ENCODE peak calls at places on chromosomes 12 and 14, in nine cellular contexts. M, V, J, Q, I, F, N, D and X are unnamed samples.

GRCh38 chr12:45242180-45242579 is 26.3 kb downstream of the ANO6 start:
- DNase-seq in M (no peak), J (no peak), N (no peak), Q (no peak), I (no peak), V (no peak), D (no peak), F (no peak), X (no peak)

GRCh38 chr14:38860530-38860929 is 242.5 kb downstream of the SEC23A start:
- DNase-seq in I (no peak), F (no peak), D (no peak), M (no peak), J (no peak), N (no peak), V (no peak), Q (no peak), X (no peak)

GRCh38 chr14:37594916-37595808 is at the start of the genes FOXA1 and TTC6:
- DNase-seq in F (no peak), N (no peak), M (no peak), D (no peak), J (no peak), V (no peak), Q (no peak), I (peak; percentile 55), X (no peak)

GRCh38 chr14:92538412-92539017 is 24.9 kb downstream of the RIN3 start:
- DNase-seq in D (no peak), F (no peak), I (no peak), J (no peak), M (no peak), V (peak; percentile 21), N (no peak), Q (no peak), X (no peak)

GRCh38 chr14:76998777-76999366 is 29.6 kb downstream of the IRF2BPL start:
- DNase-seq in N (no peak), F (no peak), M (no peak), Q (no peak), J (no peak), V (no peak), I (no peak), D (no peak), X (no peak)

GRCh38 chr14:70648374-70648773 is 6.7 kb downstream of the TTC9 start:
- DNase-seq in V (no peak), Q (no peak), F (no peak), J (no peak), M (no peak), I (no peak), N (no peak), D (no peak), X (no peak)

GRCh38 chr12:26116829-26117228 is 8.0 kb downstream of the BHLHE41 start:
- DNase-seq in M (no peak), F (no peak), I (peak; percentile 35), Q (no peak), N (no peak), D (no peak), J (no peak), V (no peak), X (no peak)

GRCh38 chr14:66015046-66015780 is 471.0 kb upstream of the CCDC196 start:
- DNase-seq in M (no peak), J (no peak), V (no peak), I (no peak), D (no peak), F (no peak), N (no peak), Q (no peak), X (no peak)

DNA sequence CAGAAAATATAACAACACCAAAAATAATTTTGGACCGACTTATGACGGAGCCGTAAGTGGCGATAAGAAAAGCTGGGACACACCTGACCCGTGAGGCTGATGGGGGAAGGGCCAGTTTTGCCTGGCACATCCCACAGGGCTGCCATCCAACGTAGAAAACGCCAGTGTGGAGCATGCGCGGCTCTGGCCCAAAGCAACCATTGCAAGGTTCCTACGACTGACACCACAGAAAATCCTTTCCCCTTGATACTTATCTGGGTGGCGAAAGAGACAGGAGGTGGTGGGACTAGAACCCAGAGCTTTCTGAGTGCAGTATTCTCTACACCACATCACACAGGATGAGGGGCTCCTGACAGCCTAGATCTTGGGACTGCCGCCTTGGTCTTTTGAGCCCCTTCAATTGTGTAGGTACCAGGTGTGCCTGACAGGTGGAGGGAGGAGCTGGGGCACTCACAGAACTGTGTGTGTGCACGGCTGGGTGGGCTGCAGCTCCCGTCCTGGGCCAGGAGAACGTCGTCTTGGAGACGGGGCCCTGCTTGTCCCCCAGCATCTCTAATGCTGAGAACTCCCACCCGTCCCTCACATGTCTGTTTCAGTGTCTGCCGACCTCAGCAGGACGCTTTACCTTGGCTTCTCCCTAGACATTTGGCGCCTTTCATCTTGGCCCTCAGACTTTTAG is 17.4 kb upstream of the CACNA2D4 start:
- DNase-seq in N (no peak), J (no peak), M (no peak), D (no peak), V (peak; percentile 57), I (no peak), F (no peak), Q (peak; percentile 54), X (no peak)
- H3K4me1 ChIP-seq in N (peaks cover 5% of the 10 kb centered on the region), J (peaks cover 8% of the 10 kb centered on the region), M (peaks cover 22% of the 10 kb centered on the region), D (peaks cover 19% of the 10 kb centered on the region), V (peaks cover 78% of the 10 kb centered on the region), I (no peaks in the 10 kb centered on the region), F (peaks cover 10% of the 10 kb centered on the region), Q (peaks cover 34% of the 10 kb centered on the region), X (peaks cover 12% of the 10 kb centered on the region)

GRCh38 chr14:95379634-95380033 is 59.9 kb upstream of the CLMN start:
- DNase-seq in N (no peak), I (no peak), J (no peak), Q (no peak), F (no peak), V (no peak), D (no peak), M (no peak), X (no peak)

GRCh38 chr14:95385701-95386100 is 66.0 kb upstream of the CLMN start:
- DNase-seq in F (no peak), Q (no peak), J (no peak), I (no peak), N (no peak), M (no peak), D (no peak), V (no peak), X (no peak)

GRCh38 chr14:95380350-95381042 is 60.8 kb upstream of the CLMN start:
- DNase-seq in I (peak; percentile 64), F (no peak), D (no peak), Q (no peak), V (no peak), M (no peak), N (no peak), J (no peak), X (no peak)

GRCh38 chr14:95382747-95383146 is 63.0 kb upstream of the CLMN start:
- DNase-seq in D (no peak), Q (no peak), N (no peak), J (no peak), F (no peak), V (no peak), I (no peak), M (no peak), X (no peak)

GRCh38 chr14:95381726-95382125 is 62.0 kb upstream of the CLMN start:
- DNase-seq in M (no peak), I (no peak), V (no peak), F (no peak), Q (no peak), N (no peak), J (no peak), D (no peak), X (no peak)
- H3K27ac ChIP-seq in M (no peak overlapping the region), I (no peak overlapping the region), V (no peak overlapping the region), F (no peak overlapping the region), Q (no peak overlapping the region), N (no peak overlapping the region), J (no peak overlapping the region), D (no peak overlapping the region), X (no peak overlapping the region)

GRCh38 chr14:101963611-101964296 is 619 bp upstream of the DYNC1H1 start:
- DNase-seq in D (peak; percentile 67), V (no peak), I (no peak), Q (no peak), J (no peak), F (no peak), N (peak; percentile 27), M (no peak), X (no peak)

GRCh38 chr14:101965145-101965531 is 765 bp downstream of the DYNC1H1 start:
- DNase-seq in F (peak; percentile 80), I (peak; percentile 66), D (peak; percentile 80), V (peak; percentile 88), Q (no peak), N (peak; percentile 55), M (peak; percentile 71), J (peak; percentile 66), X (peak; percentile 47)

GRCh38 chr14:101965796-101966718 is 1.7 kb downstream of the DYNC1H1 start:
- DNase-seq in F (no peak), Q (no peak), M (no peak), I (peak; percentile 39), D (no peak), V (no peak), N (no peak), J (no peak), X (no peak)

GRCh38 chr14:101963052-101963451 is 1.3 kb upstream of the DYNC1H1 start:
- DNase-seq in M (no peak), I (no peak), J (no peak), Q (no peak), F (no peak), D (peak; percentile 44), N (no peak), V (no peak), X (no peak)

GRCh38 chr14:101964297-101965144 is at the start of gene DYNC1H1:
- DNase-seq in F (peak; percentile 97), Q (peak; percentile 96), J (peak; percentile 96), N (peak; percentile 97), D (peak; percentile 96), M (peak; percentile 97), V (peak; percentile 99), I (peak; percentile 93), X (peak; percentile 80)
- TF ChIP-seq POLR2A in F (peak; percentile 99), Q (peak; percentile 99), J (peak; percentile 96), N (peak; percentile 99), D (peak; percentile 79), M (peak; percentile 99), V (peak; percentile 96), I (peak; percentile 89), X (peak; percentile 100)

GRCh38 chr12:124994435-124994975 is 1.1 kb downstream of the BRI3BP start:
- DNase-seq in V (no peak), J (no peak), Q (no peak), M (no peak), D (no peak), N (no peak), I (peak; percentile 61), F (no peak), X (no peak)

GRCh38 chr12:124995200-124995961 is 1.9 kb downstream of the BRI3BP start:
- DNase-seq in D (no peak), M (no peak), N (no peak), V (no peak), Q (no peak), I (peak; percentile 56), J (no peak), F (no peak), X (no peak)

GRCh38 chr12:124993568-124994434 is at the start of gene BRI3BP:
- DNase-seq in N (peak; percentile 36), Q (no peak), J (no peak), I (peak; percentile 78), D (no peak), V (no peak), F (peak; percentile 88), M (peak; percentile 62), X (peak; percentile 17)

GRCh38 chr12:124998705-124999104 is 5.3 kb downstream of the BRI3BP start:
- DNase-seq in V (no peak), J (no peak), Q (no peak), D (no peak), N (no peak), M (no peak), I (no peak), F (no peak), X (no peak)

DNA sequence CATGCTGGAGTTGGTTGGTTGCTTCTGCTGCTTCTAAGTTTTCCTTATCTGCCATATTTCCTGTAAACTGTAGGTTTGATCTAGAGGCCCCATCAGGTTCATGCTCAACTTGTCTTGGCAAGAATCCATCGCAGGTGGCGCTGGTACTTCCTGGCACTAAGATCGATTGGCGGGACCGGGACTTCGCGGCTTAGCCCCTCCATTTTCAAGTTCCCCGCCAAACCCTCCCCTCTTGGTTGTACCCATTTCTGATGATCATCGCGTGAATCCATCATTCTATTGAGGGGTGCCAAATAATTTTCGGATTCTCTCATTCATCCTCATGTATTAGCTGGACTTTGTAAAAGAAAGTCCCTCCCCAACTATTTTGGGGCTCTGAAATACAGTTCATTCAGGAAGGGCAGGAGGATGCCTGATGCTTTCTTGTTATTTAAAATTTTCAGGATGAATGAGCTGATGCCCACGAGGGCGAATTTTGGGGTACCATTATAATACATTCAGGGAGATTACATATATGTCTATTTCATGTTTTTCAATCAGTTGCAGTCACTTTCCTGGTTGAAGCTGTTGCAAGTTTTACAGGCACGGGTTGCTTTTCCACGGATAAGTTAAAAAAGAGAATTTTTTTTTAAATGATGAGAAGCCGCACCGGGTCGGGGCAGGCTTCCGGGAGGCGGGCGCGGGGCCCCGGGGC is 424 bp upstream of the BRI3BP start:
- DNase-seq in Q (no peak), N (no peak), V (no peak), I (peak; percentile 92), J (no peak), F (no peak), M (peak; percentile 65), D (no peak), X (no peak)
- H3K4me1 ChIP-seq in Q (peaks cover 26% of the 10 kb centered on the region), N (no peaks in the 10 kb centered on the region), V (peaks cover 19% of the 10 kb centered on the region), I (peaks cover 18% of the 10 kb centered on the region), J (peaks cover 1% of the 10 kb centered on the region), F (peaks cover 39% of the 10 kb centered on the region), M (peaks cover 6% of the 10 kb centered on the region), D (peaks cover 27% of the 10 kb centered on the region), X (no peaks in the 10 kb centered on the region)